ENCODE peak calls at places on chromosomes 5 and 9, in five cellular contexts. M is H9, U is mesenchymal stem cell, Z is H1, I is neuronal stem cell. N is an unnamed sample.

GRCh38 chr9:110088099-110088498 is 119.9 kb downstream of the C9orf152 start:
- DNase-seq in M (no peak), U (no peak), I (no peak), Z (no peak), N (no peak)

GRCh38 chr5:146568161-146568560 is 52.2 kb upstream of the GPR151 start:
- DNase-seq in M (no peak), Z (no peak), U (no peak), I (no peak), N (no peak)

GRCh38 chr9:6226696-6227095 is 11.1 kb downstream of the IL33 start:
- DNase-seq in Z (no peak), U (no peak), M (peak), I (no peak), N (peak)

GRCh38 chr9:134775552-134775951 is 105.1 kb upstream of the FCN2 start:
- DNase-seq in M (no peak), Z (no peak), I (no peak), U (peak), N (no peak)

GRCh38 chr5:169071-169727 is 22.1 kb upstream of the LRRC14B start:
- DNase-seq in U (no peak), I (no peak), Z (no peak), M (no peak), N (no peak)

GRCh38 chr9:93633492-93634221 is 57.3 kb downstream of the PHF2 start:
- DNase-seq in M (peak), Z (no peak), U (no peak), I (no peak), N (no peak)

GRCh38 chr9:99905833-99906402 is 536 bp upstream of the STX17 start:
- DNase-seq in U (peak), I (no peak), Z (no peak), M (no peak), N (no peak)

GRCh38 chr9:108160705-108161233 is 671.2 kb upstream of the KLF4 start:
- DNase-seq in I (no peak), U (no peak), Z (no peak), M (no peak), N (no peak)

GRCh38 chr9:123725389-123725788 is 204.5 kb downstream of the DENND1A start:
- DNase-seq in U (no peak), Z (no peak), M (peak), I (no peak), N (no peak)

GRCh38 chr9:113131689-113132151 is 19.1 kb upstream of the SLC31A2 start:
- DNase-seq in Z (no peak), M (no peak), I (no peak), U (peak), N (peak)

GRCh38 chr5:148778891-148779290 is 47.5 kb upstream of the ADRB2 start:
- DNase-seq in I (no peak), U (no peak), M (no peak), Z (no peak), N (no peak)

DNA sequence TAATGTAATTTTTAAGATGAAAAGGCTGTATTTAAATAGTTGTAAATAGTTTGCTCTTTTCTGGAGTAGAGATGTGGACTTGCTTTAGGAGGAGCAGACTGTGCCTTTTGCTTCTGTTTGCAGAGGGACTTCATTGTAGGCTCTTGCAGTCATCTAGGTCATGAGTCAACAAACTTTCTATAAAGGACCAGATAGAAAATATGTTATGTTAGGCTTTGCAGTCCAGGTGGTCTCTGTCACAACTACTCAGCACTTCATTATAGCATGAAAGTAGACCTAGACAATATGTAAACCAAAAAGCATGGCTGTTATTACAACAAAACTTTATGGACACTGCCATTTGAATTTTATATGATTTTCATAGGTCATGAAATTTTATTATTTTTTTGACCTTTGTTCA is 136.3 kb upstream of the TNC start:
- DNase-seq in M (no peak), I (no peak), U (no peak), Z (no peak), N (no peak)
- H3K18ac ChIP-seq in M (no peak), I (no peak), U (no peak), Z (no peak), N (no peak)

GRCh38 chr9:89469003-89469402 is 28.9 kb downstream of the SEMA4D start:
- DNase-seq in I (no peak), M (no peak), U (no peak), Z (no peak), N (no peak)
- H3K9ac ChIP-seq in I (no peak), M (no peak), U (no peak), Z (no peak), N (no peak)

GRCh38 chr5:78509884-78510769 is 138.4 kb downstream of the LHFPL2 start:
- DNase-seq in Z (no peak), U (peak), M (peak), I (no peak), N (peak)

GRCh38 chr5:78508231-78508765 is 140.3 kb downstream of the LHFPL2 start:
- DNase-seq in U (peak), I (no peak), M (no peak), Z (no peak), N (peak)

GRCh38 chr5:78507531-78507930 is 141.0 kb downstream of the LHFPL2 start:
- DNase-seq in U (peak), Z (no peak), I (no peak), M (no peak), N (no peak)

GRCh38 chr5:78511116-78511906 is 137.3 kb downstream of the LHFPL2 start:
- DNase-seq in U (no peak), Z (no peak), M (no peak), I (no peak), N (no peak)

GRCh38 chr5:78509145-78509865 is 139.3 kb downstream of the LHFPL2 start:
- DNase-seq in U (no peak), I (no peak), M (no peak), Z (no peak), N (no peak)
- H3K18ac ChIP-seq in U (peak), I (no peak), M (no peak), Z (peak), N (peak)

DNA sequence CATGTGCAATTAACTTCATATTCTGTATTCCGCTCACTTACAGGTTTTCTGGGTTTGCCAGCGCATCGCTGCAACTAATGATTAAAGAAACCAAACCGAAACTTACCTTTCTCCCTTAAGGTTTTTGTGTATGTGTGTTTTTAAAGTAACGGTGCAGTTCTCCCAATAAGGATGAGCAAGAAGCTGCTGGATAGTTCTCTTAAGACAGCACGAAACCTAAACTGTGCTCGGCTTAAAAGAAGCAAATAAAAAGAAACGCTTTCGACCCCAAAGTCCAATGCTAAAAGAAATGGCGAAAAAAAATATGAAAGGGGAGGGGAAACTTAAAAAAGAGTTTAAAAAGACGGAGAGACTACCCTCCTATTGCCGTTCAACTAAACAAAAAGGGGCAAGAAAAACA is 340 bp downstream of the ELAVL2 start:
- DNase-seq in I (no peak), Z (no peak), U (peak), M (no peak), N (no peak)
- H3K9ac ChIP-seq in I (no peak), Z (no peak), U (peak), M (peak), N (peak)

DNA sequence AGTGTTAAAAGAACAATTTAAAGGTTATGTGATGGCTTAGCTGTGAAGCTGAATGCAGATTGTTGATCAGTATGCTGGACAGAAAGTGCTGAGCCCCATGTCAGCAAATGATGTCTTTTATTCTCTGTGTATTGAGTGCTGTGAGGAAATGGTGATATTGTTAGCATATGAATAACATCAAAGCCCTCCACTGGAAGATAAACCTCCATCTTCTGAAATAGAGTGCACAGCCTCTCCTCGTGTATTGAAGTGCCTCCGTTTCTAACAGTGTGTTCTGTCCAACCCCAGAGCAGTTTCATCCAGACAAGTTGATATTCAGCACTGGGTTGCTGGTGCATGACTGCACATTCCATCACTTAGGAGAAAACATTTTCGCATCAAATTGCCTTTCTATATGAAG is 242.9 kb downstream of the CSNK1G3 start:
- DNase-seq in I (no peak), Z (no peak), M (no peak), U (peak), N (no peak)
- H3K18ac ChIP-seq in I (no peak), Z (no peak), M (no peak), U (no peak), N (no peak)

GRCh38 chr5:123880875-123881274 is 368.9 kb downstream of the CSNK1G3 start:
- DNase-seq in U (no peak), M (no peak), Z (no peak), I (no peak), N (no peak)

GRCh38 chr5:123882946-123883345 is 371.0 kb downstream of the CSNK1G3 start:
- DNase-seq in Z (no peak), I (no peak), M (no peak), U (peak), N (peak)

GRCh38 chr5:123879071-123879470 is 367.1 kb downstream of the CSNK1G3 start:
- DNase-seq in M (peak), Z (no peak), I (no peak), U (no peak), N (peak)

GRCh38 chr5:123882305-123882704 is 370.3 kb downstream of the CSNK1G3 start:
- DNase-seq in U (no peak), M (no peak), Z (no peak), I (no peak), N (no peak)

DNA sequence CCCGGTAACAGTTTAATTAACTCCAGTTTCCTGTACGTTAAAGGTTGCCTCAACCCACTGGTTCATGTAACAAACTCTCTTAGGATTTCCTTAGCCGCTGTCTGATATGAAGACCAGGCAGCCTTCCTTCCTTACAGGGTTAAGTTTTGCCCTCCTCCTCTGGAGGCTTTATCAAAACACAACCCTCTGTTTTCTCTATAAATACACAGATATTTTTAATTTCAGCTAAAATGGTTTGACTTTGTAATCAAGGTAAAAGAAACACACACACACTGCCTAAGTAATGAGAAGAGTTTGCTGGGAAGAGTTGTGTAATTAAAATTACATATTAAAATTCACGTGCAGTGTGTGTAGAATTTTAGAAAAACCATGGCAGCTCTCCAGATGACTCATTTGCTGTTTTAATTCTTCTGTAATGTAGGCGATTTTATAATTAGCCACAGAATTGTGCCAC is 369.8 kb downstream of the CSNK1G3 start:
- DNase-seq in M (no peak), Z (no peak), I (no peak), U (peak), N (no peak)
- H3K9ac ChIP-seq in M (no peak), Z (no peak), I (no peak), U (peak), N (no peak)

GRCh38 chr5:96052374-96052773 is 90.7 kb upstream of the ELL2 start:
- DNase-seq in M (no peak), I (no peak), U (no peak), Z (no peak), N (no peak)
- H3K18ac ChIP-seq in M (no peak), I (no peak), U (no peak), Z (no peak), N (no peak)

DNA sequence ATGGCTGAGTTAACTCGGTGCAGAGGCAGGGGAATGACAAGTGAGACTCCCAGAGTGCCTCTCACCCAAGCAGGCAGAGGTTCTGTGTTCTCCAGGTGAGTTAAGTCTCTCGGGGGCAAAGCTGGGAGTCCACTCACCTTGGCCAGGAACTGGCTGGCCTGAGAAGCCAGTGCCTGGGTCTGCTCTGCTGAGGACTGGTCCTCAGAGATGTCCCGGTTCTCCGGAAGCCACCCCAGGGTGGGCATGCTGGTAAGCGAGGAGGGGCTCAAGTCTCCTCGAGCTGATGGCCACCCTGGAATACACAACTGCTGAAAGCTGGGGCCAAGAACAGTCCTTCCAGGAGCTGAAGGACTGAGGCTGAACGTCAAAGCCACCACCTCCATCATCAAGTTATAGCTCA is 20.4 kb downstream of the AKNA start:
- DNase-seq in I (no peak), Z (no peak), U (no peak), M (no peak), N (no peak)
- H3K9ac ChIP-seq in I (no peak), Z (no peak), U (no peak), M (no peak), N (no peak)